ENCODE peak calls at places on chromosomes 13 and 19, in six cellular contexts. K is RCC 7860; D is caudate nucleus; Z is CD4-positive, alpha-beta memory T cell; N is stimulated activated CD4-positive, alpha-beta T cell treated with anti-CD3 and anti-CD28 coated beads, Interleukin-15, amount 100 ng/mL, for 24 hours; O is LHCN-M2. E is an unnamed sample.

GRCh38 chr13:33099860-33100259 is 83.6 kb downstream of the KL start:
- DNase-seq in D (no peak), Z (no peak), K (no peak), N (no peak), O (no peak), E (no peak)

GRCh38 chr13:23433171-23434153 is at the start of gene SACS:
- DNase-seq in O (peak; percentile 75), Z (no peak), K (peak; percentile 52), N (no peak), D (no peak), E (peak; percentile 78)

GRCh38 chr19:39506944-39507714 is 7.8 kb upstream of the SELENOV start:
- DNase-seq in N (peak; percentile 82), Z (no peak), K (no peak), O (peak; percentile 55), D (no peak), E (peak; percentile 58)

GRCh38 chr19:48480151-48480475 is 10.9 kb downstream of the CYTH2 start:
- DNase-seq in N (peak; percentile 41), D (peak; percentile 54), Z (no peak), K (no peak), O (no peak), E (no peak)

GRCh38 chr13:62643799-62644484 is 1228.3 kb upstream of the PCDH20 start:
- DNase-seq in O (no peak), N (no peak), D (no peak), K (no peak), Z (no peak), E (no peak)

GRCh38 chr19:7272856-7273578 is 21.2 kb downstream of the INSR start:
- DNase-seq in D (no peak), O (peak; percentile 28), K (no peak), Z (no peak), N (no peak), E (no peak)

GRCh38 chr13:54859827-54860226 is 1831.2 kb downstream of the OLFM4 start:
- DNase-seq in D (no peak), O (no peak), K (no peak), Z (no peak), N (no peak), E (no peak)

GRCh38 chr13:42039457-42039945 is 8.9 kb upstream of the DGKH start:
- DNase-seq in N (peak; percentile 7), D (no peak), K (no peak), Z (peak; percentile 46), O (no peak), E (no peak)

GRCh38 chr19:49335784-49336481 is 727 bp downstream of the CD37 start:
- DNase-seq in N (no peak), O (no peak), K (no peak), D (no peak), Z (peak; percentile 70), E (no peak)

GRCh38 chr13:98449273-98449672 is 127.6 kb downstream of the STK24 start:
- DNase-seq in N (no peak), D (no peak), Z (no peak), K (no peak), O (no peak), E (no peak)

GRCh38 chr19:38666662-38667448 is 19.4 kb downstream of the ACTN4 start:
- DNase-seq in D (no peak), K (peak; percentile 68), O (peak; percentile 73), N (no peak), Z (peak; percentile 66), E (peak; percentile 96)

GRCh38 chr13:95296326-95296939 is 4.8 kb downstream of the ABCC4 start:
- DNase-seq in N (peak; percentile 24), O (no peak), Z (no peak), D (no peak), K (no peak), E (no peak)

GRCh38 chr19:40177286-40178070 is 13.7 kb upstream of the MAP3K10 start:
- DNase-seq in Z (no peak), N (no peak), D (no peak), O (no peak), K (no peak), E (no peak)

GRCh38 chr19:10968527-10969081 is 7.8 kb downstream of the SMARCA4 start:
- DNase-seq in K (peak; percentile 7), N (no peak), Z (no peak), O (no peak), D (no peak), E (no peak)

GRCh38 chr13:22549126-22549525 is 631.7 kb upstream of the SGCG start:
- DNase-seq in D (no peak), N (no peak), K (no peak), Z (no peak), O (peak; percentile 65), E (no peak)